ENCODE peak calls at places on chromosomes 2 and 18, in seven cellular contexts. V, H, D, U, M, Q and Z are unnamed samples.

GRCh38 chr2:31420936-31421335 is 6.4 kb upstream of the XDH start:
- DNase-seq in M (no peak), H (peak; percentile 66), V (no peak), Q (no peak), D (no peak), U (no peak), Z (no peak)

GRCh38 chr18:9719421-9719981 is 11.4 kb downstream of the RAB31 start:
- DNase-seq in Q (peak; percentile 41), D (no peak), U (peak; percentile 69), H (no peak), V (peak; percentile 80), M (no peak), Z (peak; percentile 85)

GRCh38 chr2:106847366-106847765 is 38.6 kb downstream of the ST6GAL2 start:
- DNase-seq in Q (no peak), H (no peak), U (no peak), V (no peak), M (no peak), D (no peak), Z (no peak)

GRCh38 chr18:76005632-76006031 is 489.4 kb downstream of the ZNF516 start:
- DNase-seq in V (no peak), H (no peak), Q (no peak), U (no peak), M (no peak), D (no peak), Z (no peak)

GRCh38 chr2:223669453-223670225 is 67.5 kb upstream of the SCG2 start:
- DNase-seq in D (no peak), V (no peak), H (no peak), M (no peak), U (no peak), Q (no peak), Z (no peak)

GRCh38 chr2:205726506-205726905 is 44.2 kb downstream of the NRP2 start:
- DNase-seq in V (no peak), D (no peak), M (no peak), H (no peak), U (no peak), Q (no peak), Z (no peak)

GRCh38 chr18:76264073-76264472 is 231.0 kb downstream of the ZNF516 start:
- DNase-seq in V (no peak), Q (peak; percentile 40), H (no peak), U (no peak), D (no peak), M (no peak), Z (no peak)

GRCh38 chr2:225354281-225354774 is 45.2 kb upstream of the NYAP2 start:
- DNase-seq in M (no peak), H (no peak), Q (no peak), V (peak; percentile 4), D (no peak), U (no peak), Z (peak; percentile 28)

DNA sequence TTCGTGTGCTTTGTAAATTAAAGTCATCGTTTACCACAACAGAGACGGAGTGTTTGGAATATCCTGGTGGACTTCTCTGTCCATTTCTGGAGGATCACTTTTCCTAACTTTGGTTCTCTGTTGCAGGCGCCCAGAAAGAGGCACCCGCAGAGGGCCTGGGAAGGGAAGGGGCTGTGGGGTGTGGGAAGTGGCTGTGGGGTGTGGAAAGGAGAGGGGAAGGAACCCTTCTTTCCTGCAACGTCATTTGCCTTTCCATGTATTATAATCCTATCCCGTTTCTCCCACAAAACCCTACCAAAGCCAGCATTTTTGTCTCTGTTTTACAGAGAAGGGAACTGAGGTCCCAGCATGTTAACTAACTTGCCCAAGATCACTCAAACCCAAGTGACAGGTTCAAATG is 210.0 kb downstream of the KLHL29 start:
- DNase-seq in D (peak; percentile 22), Q (no peak), U (no peak), M (no peak), V (no peak), H (no peak), Z (no peak)
- H3K27ac ChIP-seq in D (no peak overlapping the region), Q (peak overlapping the region; percentile 76), U (no peak overlapping the region), M (peak overlapping the region; percentile 68), V (no peak overlapping the region), H (peak overlapping the region; percentile 89), Z (no peak overlapping the region)

DNA sequence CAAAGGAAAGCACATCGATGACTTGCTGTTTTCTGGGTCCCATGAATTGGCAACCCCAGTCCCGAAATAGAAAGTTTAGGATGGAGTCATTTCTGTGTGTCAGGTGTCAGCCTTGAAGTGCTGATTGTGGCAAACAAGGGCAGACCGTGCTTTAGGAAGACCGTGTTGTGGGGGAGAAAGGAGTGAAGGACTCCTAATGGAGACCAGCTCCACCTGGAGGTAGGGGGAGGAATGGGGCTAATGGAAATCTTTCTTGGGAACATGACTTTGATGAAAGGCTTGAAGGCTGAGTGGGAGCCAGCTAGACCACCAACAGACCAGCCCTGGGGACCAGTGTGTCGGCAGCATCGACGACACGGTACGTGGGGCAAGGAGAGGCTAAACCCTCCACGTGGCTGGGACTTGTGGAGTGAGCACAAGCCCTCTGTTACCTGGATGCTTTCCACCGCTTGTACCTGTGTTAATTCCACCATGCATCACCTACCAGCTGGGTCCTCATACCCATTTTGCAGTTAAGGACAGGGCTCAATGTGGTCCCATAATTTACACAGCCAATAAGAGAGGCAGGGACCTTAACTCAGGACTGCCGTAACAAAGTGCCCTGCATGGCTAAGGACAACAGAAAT is 104.2 kb downstream of the SH3BP4 start:
- DNase-seq in H (no peak), U (no peak), M (no peak), V (peak; percentile 35), Q (no peak), D (no peak), Z (peak; percentile 44)
- TF ChIP-seq POLR2AphosphoS5 in H (no peak), U (no peak), M (no peak), V (no peak), Q (peak; percentile 36), D (no peak), Z (no peak)

GRCh38 chr2:9002637-9003365 is 683 bp downstream of the MBOAT2 start:
- DNase-seq in M (peak; percentile 23), D (peak; percentile 87), Q (no peak), H (no peak), V (no peak), U (no peak), Z (peak; percentile 33)
- H3K27ac ChIP-seq in M (peak overlapping the region; percentile 82), D (peak overlapping the region; percentile 76), Q (peak overlapping the region; percentile 71), H (peak overlapping the region; percentile 8), V (no peak overlapping the region), U (peak overlapping the region; percentile 39), Z (no peak overlapping the region)

GRCh38 chr2:138079976-138080375 is 115.7 kb downstream of the HNMT start:
- DNase-seq in Q (no peak), D (no peak), M (no peak), V (no peak), H (no peak), U (no peak), Z (no peak)
- TF ChIP-seq POLR2AphosphoS5 in Q (no peak), D (no peak), M (no peak), V (no peak), H (no peak), U (no peak), Z (no peak)

GRCh38 chr2:129756276-129756675 is 223.2 kb upstream of the RAB6C start:
- DNase-seq in V (no peak), Q (no peak), M (no peak), H (no peak), U (no peak), D (peak; percentile 61), Z (no peak)
- H3K27ac ChIP-seq in V (no peak overlapping the region), Q (no peak overlapping the region), M (no peak overlapping the region), H (no peak overlapping the region), U (no peak overlapping the region), D (no peak overlapping the region), Z (no peak overlapping the region)

GRCh38 chr2:240209493-240209892 is 69.0 kb upstream of the OTOS start:
- DNase-seq in U (no peak), H (no peak), V (no peak), D (peak; percentile 54), M (no peak), Q (no peak), Z (no peak)

GRCh38 chr2:240206630-240207029 is 66.2 kb upstream of the OTOS start:
- DNase-seq in H (no peak), D (no peak), M (no peak), Q (no peak), V (no peak), U (no peak), Z (no peak)

GRCh38 chr2:240207661-240208060 is 67.2 kb upstream of the OTOS start:
- DNase-seq in Q (no peak), M (no peak), U (no peak), H (no peak), D (peak; percentile 67), V (no peak), Z (no peak)

GRCh38 chr2:240208631-240209211 is 68.3 kb upstream of the OTOS start:
- DNase-seq in H (no peak), D (peak; percentile 54), Q (no peak), M (no peak), V (no peak), U (no peak), Z (no peak)

GRCh38 chr2:240208096-240208495 is 67.6 kb upstream of the OTOS start:
- DNase-seq in M (no peak), Q (no peak), H (no peak), U (no peak), V (no peak), D (peak; percentile 15), Z (no peak)
- TF ChIP-seq POLR2AphosphoS5 in M (no peak), Q (no peak), H (no peak), U (no peak), V (no peak), D (no peak), Z (no peak)

GRCh38 chr2:104337869-104338268 is 516.0 kb upstream of the POU3F3 start:
- DNase-seq in D (no peak), H (no peak), V (no peak), M (no peak), U (no peak), Q (no peak), Z (no peak)

GRCh38 chr2:104344985-104345384 is 508.9 kb upstream of the POU3F3 start:
- DNase-seq in D (no peak), M (no peak), V (no peak), H (no peak), U (no peak), Q (no peak), Z (no peak)

GRCh38 chr2:104340162-104340561 is 513.8 kb upstream of the POU3F3 start:
- DNase-seq in U (no peak), H (no peak), V (no peak), M (no peak), D (no peak), Q (no peak), Z (no peak)

DNA sequence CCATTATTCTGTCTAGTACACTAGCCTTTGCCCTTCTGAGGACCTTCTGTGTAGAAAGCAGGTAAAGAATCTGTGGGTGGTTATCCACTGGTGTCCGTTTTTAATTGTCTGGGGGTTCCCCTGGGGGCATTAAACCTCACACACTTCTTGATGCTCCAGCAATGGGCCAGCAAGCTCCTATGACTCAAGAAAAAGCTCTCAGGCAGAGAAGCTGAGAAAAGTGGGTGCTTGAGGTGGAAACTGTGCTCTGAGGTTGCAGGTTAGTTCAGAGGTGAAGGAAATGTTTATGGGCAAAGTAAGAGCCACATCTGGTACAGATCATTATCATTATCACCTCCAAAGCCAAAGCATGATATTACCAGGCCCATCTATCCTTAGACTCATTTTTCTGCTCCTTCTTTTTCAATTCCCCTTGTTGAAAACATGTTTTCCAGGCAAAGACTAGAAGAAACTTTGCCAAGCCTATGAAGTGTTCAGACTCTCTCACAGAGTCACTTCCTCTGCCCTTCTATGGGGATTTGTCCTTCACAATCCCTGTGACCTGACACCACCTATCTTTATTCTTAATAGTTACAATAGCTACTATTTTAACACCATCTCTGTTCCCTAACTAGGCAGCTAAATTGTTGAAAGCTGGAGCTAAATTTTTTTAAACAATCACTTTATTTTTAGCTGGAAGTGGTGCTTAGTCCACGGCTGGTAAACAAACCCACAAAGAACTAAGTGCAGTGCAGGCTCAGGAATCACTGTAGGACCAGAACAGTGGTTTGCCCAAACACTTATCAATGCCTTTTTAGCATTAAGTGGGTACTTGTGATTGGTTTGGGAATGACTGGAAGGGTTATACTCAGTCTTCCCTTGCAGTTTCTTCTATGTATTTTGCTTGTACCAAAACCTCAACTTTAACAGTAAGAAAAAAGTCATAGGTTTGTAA is 512.8 kb upstream of the POU3F3 start:
- DNase-seq in U (no peak), M (no peak), H (no peak), V (no peak), D (no peak), Q (no peak), Z (no peak)
- H3K27ac ChIP-seq in U (no peak overlapping the region), M (no peak overlapping the region), H (no peak overlapping the region), V (no peak overlapping the region), D (no peak overlapping the region), Q (no peak overlapping the region), Z (no peak overlapping the region)